ENCODE peak calls at places on chromosome X, in nine cellular contexts. C is CD8-positive, alpha-beta memory T cell; E is right atrium auricular region; Q is bronchial epithelial cell; G is tibial artery; V is dorsolateral prefrontal cortex; T is AG04450; L is suprapubic skin; I is aorta. Z is an unnamed sample.

GRCh38 chrX:101223226-101223625 is 3.6 kb downstream of the DRP2 start:
- DNase-seq in E (no peak), T (no peak), L (no peak), G (no peak), C (no peak), I (no peak), Q (no peak), V (no peak), Z (no peak)

GRCh38 chrX:81195712-81196111 is 6.0 kb downstream of the HMGN5 start:
- DNase-seq in E (peak; percentile 66), I (peak; percentile 48), G (peak; percentile 37), V (peak; percentile 49), L (no peak), C (peak; percentile 24), T (no peak), Q (peak; percentile 43), Z (no peak)

GRCh38 chrX:136453771-136454170 is 34.0 kb upstream of the BRS3 start:
- DNase-seq in Q (no peak), V (no peak), C (no peak), T (no peak), G (no peak), E (no peak), I (no peak), L (no peak), Z (no peak)

GRCh38 chrX:13220916-13221315 is 98.9 kb downstream of the ATXN3L start:
- DNase-seq in E (no peak), G (no peak), Q (peak; percentile 88), T (peak; percentile 48), I (no peak), C (no peak), L (no peak), V (no peak), Z (no peak)

GRCh38 chrX:130082244-130083106 is 27.8 kb downstream of the ELF4 start:
- DNase-seq in L (no peak), E (peak; percentile 64), T (no peak), Q (no peak), V (no peak), C (peak; percentile 77), I (peak; percentile 69), G (peak; percentile 49), Z (peak; percentile 69)

GRCh38 chrX:131792356-131792749 is 230.7 kb upstream of the STK26 start:
- DNase-seq in Q (no peak), L (no peak), E (peak; percentile 90), T (no peak), G (no peak), V (peak; percentile 94), I (peak; percentile 93), C (peak; percentile 91), Z (peak; percentile 91)

GRCh38 chrX:9278475-9279270 is 186.2 kb upstream of the TBL1X start:
- DNase-seq in T (no peak), Q (no peak), E (no peak), I (no peak), G (no peak), L (no peak), C (no peak), V (no peak), Z (no peak)

GRCh38 chrX:119755981-119756533 is 2.3 kb upstream of the SOWAHD start:
- DNase-seq in L (no peak), T (peak; percentile 29), C (peak; percentile 72), G (no peak), Q (no peak), V (no peak), I (no peak), E (no peak), Z (no peak)

GRCh38 chrX:6041630-6042029 is 187.0 kb downstream of the NLGN4X start:
- DNase-seq in T (no peak), E (no peak), C (no peak), V (no peak), G (no peak), I (no peak), L (no peak), Q (peak; percentile 83), Z (no peak)

GRCh38 chrX:16204538-16204937 is 37.3 kb downstream of the MAGEB17 start:
- DNase-seq in I (no peak), T (no peak), G (no peak), V (no peak), Q (no peak), L (no peak), C (no peak), E (no peak), Z (no peak)

GRCh38 chrX:97987979-97988378 is 1104.3 kb downstream of the RPA4 start:
- DNase-seq in V (no peak), I (no peak), E (no peak), T (no peak), C (no peak), Q (no peak), G (no peak), L (no peak), Z (no peak)

GRCh38 chrX:150084474-150085229 is 146.4 kb upstream of the EOLA2 start:
- DNase-seq in E (no peak), Q (peak; percentile 50), T (peak; percentile 32), L (no peak), C (no peak), I (no peak), G (no peak), V (no peak), Z (no peak)

GRCh38 chrX:2176733-2177132 is 324.0 kb downstream of the DHRSX start:
- DNase-seq in E (no peak), I (no peak), L (no peak), C (no peak), Q (no peak), G (no peak), T (no peak), V (no peak), Z (no peak)

GRCh38 chrX:77788050-77788449 is 2.0 kb upstream of the ATRX start:
- DNase-seq in E (no peak), V (no peak), C (peak; percentile 52), Q (peak; percentile 18), T (no peak), I (no peak), G (no peak), L (no peak), Z (no peak)

GRCh38 chrX:42577936-42578335 is 200.0 kb downstream of the PPP1R2C start:
- DNase-seq in I (no peak), G (no peak), L (no peak), Q (no peak), T (no peak), C (no peak), V (no peak), E (no peak), Z (no peak)

GRCh38 chrX:69556094-69557011 is 52.2 kb downstream of the NALF2 start:
- DNase-seq in V (no peak), E (no peak), Q (peak; percentile 79), T (no peak), L (no peak), C (no peak), I (no peak), G (no peak), Z (no peak)

GRCh38 chrX:14506866-14507265 is 22.5 kb upstream of the GLRA2 start:
- DNase-seq in C (no peak), V (no peak), T (no peak), E (no peak), G (no peak), I (no peak), Q (peak; percentile 56), L (no peak), Z (no peak)

GRCh38 chrX:137550561-137551305 is 15.2 kb upstream of the ZIC3 start:
- DNase-seq in T (no peak), C (no peak), Q (no peak), E (no peak), V (no peak), G (no peak), L (no peak), I (no peak), Z (no peak)

GRCh38 chrX:124347242-124347641 is 879 bp downstream of the SH2D1A start:
- DNase-seq in T (no peak), C (no peak), V (no peak), I (no peak), Q (peak; percentile 81), E (no peak), G (no peak), L (no peak), Z (no peak)

GRCh38 chrX:124349054-124349453 is 2.7 kb downstream of the SH2D1A start:
- DNase-seq in L (no peak), Q (no peak), G (no peak), I (no peak), V (no peak), C (no peak), T (no peak), E (no peak), Z (no peak)

GRCh38 chrX:124348152-124348551 is 1.8 kb downstream of the SH2D1A start:
- DNase-seq in Q (peak; percentile 58), C (no peak), T (no peak), L (no peak), V (no peak), I (no peak), G (no peak), E (no peak), Z (no peak)

GRCh38 chrX:124346064-124346876 is at the start of gene SH2D1A:
- DNase-seq in G (no peak), Q (no peak), I (no peak), C (peak; percentile 43), L (no peak), V (no peak), T (no peak), E (no peak), Z (no peak)

GRCh38 chrX:124346877-124347241 is 496 bp downstream of the SH2D1A start:
- DNase-seq in G (no peak), Q (no peak), I (no peak), L (no peak), T (no peak), V (no peak), C (no peak), E (no peak), Z (no peak)
- H3K4me3 ChIP-seq in G (no peak overlapping the region), Q (no peak overlapping the region), I (no peak overlapping the region), L (no peak overlapping the region), T (no peak overlapping the region), V (no peak overlapping the region), C (peak overlapping the region; percentile 73), E (no peak overlapping the region), Z (no peak overlapping the region)

GRCh38 chrX:19863237-19864223 is 23.9 kb downstream of the SH3KBP1 start:
- DNase-seq in Q (peak; percentile 19), C (no peak), T (no peak), E (no peak), V (no peak), G (no peak), I (no peak), L (no peak), Z (no peak)
- H3K4me3 ChIP-seq in Q (no peak overlapping the region), C (no peak overlapping the region), T (no peak overlapping the region), E (no peak overlapping the region), V (no peak overlapping the region), G (no peak overlapping the region), I (no peak overlapping the region), L (no peak overlapping the region), Z (no peak overlapping the region)

GRCh38 chrX:153585827-153586226 is 13.1 kb downstream of the CCNQ start:
- DNase-seq in V (no peak), L (no peak), C (no peak), T (no peak), E (no peak), G (no peak), I (no peak), Q (no peak), Z (no peak)
- H3K4me3 ChIP-seq in V (no peak overlapping the region), L (no peak overlapping the region), C (no peak overlapping the region), T (no peak overlapping the region), E (no peak overlapping the region), G (no peak overlapping the region), I (no peak overlapping the region), Q (no peak overlapping the region), Z (no peak overlapping the region)

DNA sequence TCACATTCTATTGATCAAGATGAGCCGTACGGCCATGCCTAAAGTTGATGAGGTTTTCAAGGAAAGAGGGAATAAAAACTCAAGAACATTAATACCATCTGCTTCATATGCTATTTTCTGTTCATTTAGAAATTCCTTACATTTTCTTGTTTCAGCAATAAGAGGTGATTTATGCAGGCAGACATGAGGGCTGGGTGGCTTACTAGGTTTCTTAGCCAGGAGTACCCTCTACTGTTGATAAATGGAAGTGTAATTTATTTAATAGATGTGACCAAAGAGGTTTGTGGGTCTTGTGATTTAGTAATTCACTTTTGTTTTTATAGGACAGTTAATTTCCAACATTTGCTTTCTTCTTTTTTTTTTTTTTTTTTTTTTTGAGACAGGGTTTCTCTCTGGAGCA is 6.4 kb upstream of the SMIM9 start:
- DNase-seq in V (no peak), C (peak; percentile 26), T (peak; percentile 18), G (no peak), L (no peak), E (no peak), I (no peak), Q (peak; percentile 43), Z (no peak)
- H3K4me3 ChIP-seq in V (no peak overlapping the region), C (no peak overlapping the region), T (no peak overlapping the region), G (no peak overlapping the region), L (no peak overlapping the region), E (no peak overlapping the region), I (no peak overlapping the region), Q (no peak overlapping the region), Z (no peak overlapping the region)